ENCODE peak calls at places on chromosomes 13 and 19, in six cellular contexts. U is MM.1S, V is PC-3, R is GM23248, C is GM23338, W is HCT116. A is an unnamed sample. For H3K9me2 and H3K79me2, the result is how much of the 10 kb centered on the place peaks cover.

GRCh38 chr19:18611327-18612050 is 1.2 kb upstream of the TMEM59L start:
- DNase-seq in U (no peak), V (no peak), R (no peak), C (peak), W (no peak), A (no peak)

GRCh38 chr19:32404939-32405430 is 585 bp upstream of the DPY19L3 start:
- DNase-seq in U (peak), V (peak), R (peak), C (no peak), W (no peak), A (peak)

GRCh38 chr13:100039740-100040139 is 49.2 kb upstream of the PCCA start:
- DNase-seq in U (no peak), V (peak), R (no peak), C (no peak), W (no peak), A (no peak)

GRCh38 chr19:919157-920050 is 2.3 kb downstream of the KISS1R start:
- DNase-seq in U (no peak), V (peak), R (no peak), C (peak), W (no peak), A (no peak)

GRCh38 chr19:12838182-12838890 is at the start of gene MAST1:
- DNase-seq in U (peak), V (peak), R (peak), C (peak), W (no peak), A (peak)

GRCh38 chr19:41172297-41173164 is 20.5 kb upstream of the CYP2S1 start:
- DNase-seq in U (no peak), V (no peak), R (no peak), C (no peak), W (no peak), A (no peak)

GRCh38 chr19:44005968-44006367 is 3.2 kb downstream of the ZNF230 start:
- DNase-seq in U (no peak), V (no peak), R (peak), C (no peak), W (no peak), A (no peak)

GRCh38 chr13:51684076-51684475 is 99.8 kb downstream of the WDFY2 start:
- DNase-seq in U (no peak), V (no peak), R (peak), C (no peak), W (no peak), A (no peak)

GRCh38 chr13:33435207-33435606 is 149.7 kb upstream of the STARD13 start:
- DNase-seq in U (no peak), V (no peak), R (no peak), C (no peak), W (no peak), A (no peak)

DNA sequence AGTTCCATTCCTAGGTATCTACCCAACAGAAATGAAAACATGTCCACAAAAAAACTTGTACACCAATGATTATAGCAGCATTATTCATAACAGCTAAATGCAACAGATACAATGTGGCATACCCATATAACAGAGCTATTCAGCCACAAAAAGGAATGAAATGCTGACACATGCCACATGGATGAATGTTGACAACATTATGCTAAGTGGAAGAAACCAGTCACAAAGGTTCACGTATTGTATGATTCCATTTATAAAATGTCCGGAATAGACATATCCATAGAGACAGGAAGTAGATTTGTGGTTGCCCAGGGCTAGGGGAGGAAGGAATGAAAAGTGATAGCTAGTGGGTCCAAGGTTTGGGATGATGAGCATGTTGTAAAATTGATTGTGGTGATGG is 10.8 kb downstream of the CRYL1 start:
- DNase-seq in U (no peak), V (no peak), R (no peak), C (no peak), W (no peak), A (no peak)
- H3K9me2 ChIP-seq in U (under half), V (under half), R (under half), C (under half), W (under half), A (under half)

DNA sequence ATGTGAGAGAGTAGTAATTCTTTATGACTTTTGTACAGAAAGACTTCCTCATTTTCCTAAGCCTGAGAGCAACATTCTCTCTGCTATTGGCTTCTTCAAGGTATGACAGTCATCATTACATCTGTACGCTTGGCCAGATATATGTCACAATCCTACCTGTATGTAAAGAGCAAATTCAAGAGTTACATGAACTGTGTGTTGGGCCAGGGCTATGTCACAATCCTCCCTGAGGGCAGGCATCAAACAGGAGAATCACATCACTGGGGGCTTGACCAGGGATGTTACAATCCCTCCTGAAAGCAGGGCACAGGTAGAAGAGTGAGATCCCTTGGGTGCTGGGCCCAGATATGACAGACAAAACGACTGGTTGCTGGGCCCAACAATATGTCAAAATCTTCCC is 9.8 kb upstream of the ZNF724 start:
- DNase-seq in U (no peak), V (no peak), R (no peak), C (no peak), W (no peak), A (no peak)
- H3K79me2 ChIP-seq in U (under half), V (under half), R (under half), C (under half), W (under half), A (under half)

GRCh38 chr19:48718711-48719231 is 754 bp downstream of the MAMSTR start:
- DNase-seq in U (no peak), V (no peak), R (no peak), C (peak), W (no peak), A (no peak)
- H3K9me2 ChIP-seq in U (under half), V (under half), R (under half), C (under half), W (under half), A (under half)

DNA sequence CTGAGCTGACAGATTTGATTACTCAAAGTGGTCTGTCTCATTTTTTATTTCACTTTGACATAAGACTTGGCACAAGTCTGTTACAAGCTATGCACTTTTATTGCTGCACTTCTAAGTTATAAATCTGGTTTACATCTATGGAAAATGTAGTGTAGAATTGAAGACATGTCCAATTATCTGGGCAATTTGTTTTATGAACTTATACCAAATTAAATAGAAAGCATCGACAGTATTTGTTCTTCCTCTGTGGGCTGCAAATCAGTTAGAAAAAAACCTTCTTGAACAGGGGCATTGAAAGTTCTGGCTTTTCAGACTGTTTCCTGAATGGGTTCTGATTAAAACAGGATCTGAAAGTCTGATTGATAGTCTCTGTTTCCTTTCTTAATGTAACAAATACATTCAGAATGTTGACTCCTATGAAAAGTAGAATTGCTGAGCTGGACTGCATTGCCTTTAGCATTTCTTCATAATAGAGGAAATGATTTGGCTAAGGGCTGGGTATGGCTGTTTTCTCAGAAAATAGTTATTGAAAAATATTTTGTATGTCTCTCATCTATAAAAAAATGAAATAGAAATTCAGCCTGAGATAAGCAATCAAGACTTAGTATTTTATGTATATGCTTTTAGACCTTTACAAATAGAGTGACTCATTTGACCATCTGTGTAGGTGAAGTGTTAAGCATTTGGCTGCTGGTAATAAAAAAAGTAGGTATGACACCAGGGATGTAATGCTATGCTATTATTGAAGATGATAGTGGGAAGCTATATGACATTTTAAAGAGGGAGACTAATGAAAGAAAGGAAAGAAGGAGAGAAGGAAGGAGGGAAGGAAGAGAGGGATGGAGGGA is 210.9 kb upstream of the SPRY2 start:
- DNase-seq in U (no peak), V (peak), R (no peak), C (no peak), W (no peak), A (no peak)
- H3K79me2 ChIP-seq in U (under half), V (under half), R (under half), C (under half), W (under half), A (under half)

GRCh38 chr19:17470204-17470841 is at the start of gene SLC27A1:
- DNase-seq in U (peak), V (peak), R (peak), C (peak), W (peak), A (peak)
- H3K9me2 ChIP-seq in U (under half), V (under half), R (under half), C (under half), W (under half), A (under half)

DNA sequence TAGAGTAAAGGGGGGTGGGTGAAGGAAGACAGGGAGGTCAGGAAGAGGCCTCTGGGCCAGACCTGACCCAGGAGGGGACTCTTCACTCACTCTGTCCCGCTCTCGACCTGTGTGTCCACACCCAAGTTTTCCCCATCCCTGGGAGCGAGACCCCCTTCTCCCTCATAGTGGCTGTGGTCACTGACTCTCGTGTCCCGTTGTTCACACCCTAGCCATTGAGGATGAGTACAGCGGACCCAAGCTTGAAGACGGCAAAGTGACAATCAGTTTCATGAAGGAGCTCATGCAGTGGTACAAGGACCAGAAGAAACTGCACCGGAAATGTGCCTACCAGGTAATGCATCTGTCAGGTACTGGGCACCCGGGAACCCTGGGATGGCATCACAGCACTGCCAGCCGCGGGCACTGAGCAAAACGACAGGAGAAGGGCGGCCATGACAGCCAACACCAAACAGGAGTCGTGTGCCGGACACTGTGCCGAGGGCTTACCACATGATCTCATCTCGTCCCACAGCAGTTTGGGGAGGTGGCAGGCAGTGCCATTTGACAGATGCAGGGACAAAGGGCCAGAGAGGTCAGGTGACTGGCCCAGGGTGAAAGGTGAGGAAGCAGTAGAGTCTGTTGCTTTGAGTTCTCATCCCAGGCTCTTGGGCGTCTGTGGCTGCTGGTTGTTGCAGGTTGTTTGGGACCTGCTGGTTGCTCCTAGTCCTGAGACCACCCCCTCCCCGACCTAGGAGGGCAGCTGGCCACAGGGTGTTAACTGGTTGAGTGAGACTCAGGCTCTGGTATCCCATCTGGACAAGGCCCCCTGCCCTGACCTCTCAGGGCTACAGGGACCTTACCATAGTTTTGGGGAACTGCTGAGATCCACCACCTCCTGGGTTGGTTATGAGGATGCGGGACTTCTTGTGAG is 29.6 kb downstream of the PPP5C start:
- DNase-seq in U (no peak), V (no peak), R (no peak), C (no peak), W (no peak), A (no peak)
- H3K79me2 ChIP-seq in U (under half), V (under half), R (under half), C (half or more), W (half or more), A (under half)

DNA sequence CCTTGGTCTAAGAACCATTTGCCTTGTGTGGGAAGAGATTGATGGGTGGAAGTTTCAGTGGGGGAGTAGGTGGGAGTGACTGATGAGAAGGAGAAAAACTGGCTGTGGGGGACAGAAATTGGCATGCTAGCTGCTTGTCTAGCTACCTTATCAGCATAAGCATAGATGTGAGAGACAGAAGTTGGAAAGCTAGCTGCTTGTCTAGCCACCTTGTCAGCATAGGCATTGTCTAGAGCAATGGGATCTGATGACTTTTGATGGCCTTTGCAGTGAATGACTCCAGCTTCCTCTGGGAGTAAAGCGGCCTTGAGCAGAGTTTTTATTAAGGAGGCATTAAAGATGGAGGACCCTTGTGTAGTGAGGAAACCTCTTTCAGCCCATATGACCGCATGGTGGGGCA is 9.9 kb upstream of the NCR1 start:
- DNase-seq in U (no peak), V (no peak), R (no peak), C (no peak), W (no peak), A (no peak)
- H3K9me2 ChIP-seq in U (under half), V (under half), R (under half), C (under half), W (under half), A (under half)

DNA sequence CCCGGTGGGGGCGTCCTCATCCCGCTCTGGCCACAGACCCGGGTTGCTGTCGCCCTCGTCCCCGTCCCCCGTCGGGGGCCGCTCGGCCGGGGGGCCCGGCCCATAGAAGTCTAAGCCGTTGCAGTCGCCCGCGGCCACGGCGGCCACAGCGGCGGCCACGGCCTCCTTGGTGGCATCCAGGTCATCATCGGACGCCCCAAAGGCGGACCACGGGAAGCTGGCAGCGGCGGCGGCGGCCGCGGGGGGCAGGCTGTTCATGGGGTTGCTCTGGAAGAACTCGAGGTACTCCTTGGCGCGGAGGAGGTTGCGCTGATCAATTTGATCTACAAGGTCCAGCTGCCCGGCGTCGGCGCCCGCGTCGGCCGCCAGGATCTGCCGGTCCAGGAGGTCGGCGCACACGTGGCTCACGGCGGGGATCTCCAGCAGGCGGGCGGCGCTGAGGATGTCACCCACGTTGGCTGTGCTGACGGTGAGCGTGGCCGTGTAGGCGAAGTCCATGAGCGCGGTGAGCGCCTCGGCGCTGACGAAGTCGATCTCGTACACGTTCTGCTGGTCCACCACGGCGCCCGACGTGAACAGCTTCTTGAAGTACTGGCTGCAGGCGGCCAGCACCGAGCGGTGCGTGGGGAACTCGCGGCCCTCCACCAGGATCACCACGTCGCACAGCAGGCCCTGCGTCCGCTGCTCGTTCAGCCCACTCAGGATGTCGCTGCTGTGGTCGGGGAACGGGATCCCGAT is 12.1 kb downstream of the ZBTB7A start:
- DNase-seq in U (no peak), V (no peak), R (peak), C (peak), W (no peak), A (no peak)
- H3K79me2 ChIP-seq in U (half or more), V (half or more), R (half or more), C (half or more), W (half or more), A (half or more)

A was measured in OCI-LY7.